ENCODE peak calls at places on chromosomes 7 and 10, in nine cellular contexts. P is OCI-LY7, S is heart right ventricle, Y is keratinocyte, H is neuronal stem cell, A is lower lobe of right lung, F is H7, U is brain microvascular endothelial cell, E is GM23248. W is an unnamed sample. For H3K36me3, the result is how much of the 10 kb centered on the place peaks cover.

GRCh38 chr10:87974130-87974529 is 110.7 kb downstream of the PTEN start:
- DNase-seq in E (no peak), F (no peak), Y (no peak), H (no peak), P (no peak), U (no peak), S (no peak), A (no peak), W (no peak)

GRCh38 chr10:133159950-133160812 is at the start of gene KNDC1:
- DNase-seq in U (no peak), S (no peak), P (no peak), A (peak), F (peak), H (no peak), E (peak), Y (no peak), W (peak)

GRCh38 chr7:66778201-66778600 is 37.7 kb downstream of the RABGEF1 start:
- DNase-seq in F (no peak), A (no peak), Y (no peak), E (peak), S (no peak), P (no peak), H (no peak), U (peak), W (no peak)

GRCh38 chr10:126387931-126388911 is at the start of gene ADAM12:
- DNase-seq in E (peak), Y (no peak), P (no peak), A (no peak), U (peak), H (peak), F (peak), S (peak), W (no peak)

GRCh38 chr7:44561962-44562621 is 11.6 kb downstream of the DDX56 start:
- DNase-seq in A (no peak), F (no peak), Y (no peak), H (no peak), P (no peak), S (no peak), E (peak), U (peak), W (no peak)

GRCh38 chr10:104396581-104396980 is 42.9 kb downstream of the CFAP58 start:
- DNase-seq in S (no peak), U (no peak), Y (no peak), F (no peak), E (no peak), A (no peak), H (no peak), P (no peak), W (no peak)

GRCh38 chr7:115533785-115534184 is 496.8 kb downstream of the TFEC start:
- DNase-seq in F (no peak), A (no peak), E (peak), U (no peak), Y (no peak), S (no peak), H (no peak), P (no peak), W (no peak)

GRCh38 chr7:152462995-152463713 is 27.4 kb upstream of the KMT2C start:
- DNase-seq in A (no peak), Y (no peak), H (peak), P (no peak), U (peak), E (peak), S (peak), F (no peak), W (peak)

GRCh38 chr10:89502556-89502955 is 32.8 kb downstream of the SLC16A12 start:
- DNase-seq in S (no peak), H (no peak), E (peak), P (no peak), Y (no peak), A (no peak), F (no peak), U (peak), W (no peak)

GRCh38 chr10:112991888-112992491 is 41.9 kb downstream of the TCF7L2 start:
- DNase-seq in P (no peak), U (no peak), S (no peak), H (no peak), F (no peak), Y (peak), E (no peak), A (no peak), W (no peak)

GRCh38 chr7:129095258-129095657 is 40.3 kb upstream of the TNPO3 start:
- DNase-seq in H (no peak), Y (no peak), E (no peak), A (no peak), F (no peak), U (no peak), S (no peak), P (peak), W (no peak)

GRCh38 chr7:28055161-28055544 is 125.4 kb downstream of the JAZF1 start:
- DNase-seq in U (no peak), E (peak), S (no peak), H (no peak), A (no peak), P (no peak), F (no peak), Y (no peak), W (no peak)

GRCh38 chr7:151918444-151918843 is 37.8 kb upstream of the GALNTL5 start:
- DNase-seq in F (no peak), E (no peak), A (no peak), U (no peak), H (no peak), S (no peak), P (no peak), Y (no peak), W (no peak)

GRCh38 chr7:82325416-82325815 is 118.2 kb downstream of the CACNA2D1 start:
- DNase-seq in A (no peak), S (no peak), P (no peak), U (no peak), Y (no peak), F (no peak), H (no peak), E (no peak), W (no peak)

GRCh38 chr10:121436630-121437311 is 161.5 kb downstream of the FGFR2 start:
- DNase-seq in F (no peak), S (no peak), E (no peak), H (no peak), U (no peak), Y (no peak), P (no peak), A (no peak), W (peak)

GRCh38 chr10:6234371-6234770 is 31.6 kb downstream of the PFKFB3 start:
- DNase-seq in E (no peak), A (no peak), S (no peak), U (no peak), H (no peak), Y (no peak), P (no peak), F (no peak), W (no peak)

GRCh38 chr7:151311294-151311864 is 30.2 kb upstream of the NUB1 start:
- DNase-seq in Y (no peak), A (no peak), F (peak), U (no peak), P (peak), S (no peak), E (peak), H (no peak), W (peak)

GRCh38 chr10:101670635-101671034 is 24.3 kb downstream of the FBXW4 start:
- DNase-seq in P (no peak), E (no peak), Y (no peak), U (no peak), H (no peak), S (no peak), F (no peak), A (no peak), W (no peak)

GRCh38 chr10:101676573-101676972 is 18.4 kb downstream of the FBXW4 start:
- DNase-seq in A (no peak), U (no peak), Y (no peak), P (no peak), E (no peak), H (no peak), S (no peak), F (no peak), W (no peak)

GRCh38 chr10:101672536-101672935 is 22.4 kb downstream of the FBXW4 start:
- DNase-seq in Y (no peak), E (no peak), P (no peak), U (no peak), H (no peak), A (peak), S (peak), F (no peak), W (no peak)

GRCh38 chr10:101671453-101671852 is 23.5 kb downstream of the FBXW4 start:
- DNase-seq in Y (no peak), H (no peak), U (no peak), P (peak), E (no peak), A (no peak), S (no peak), F (no peak), W (no peak)

DNA sequence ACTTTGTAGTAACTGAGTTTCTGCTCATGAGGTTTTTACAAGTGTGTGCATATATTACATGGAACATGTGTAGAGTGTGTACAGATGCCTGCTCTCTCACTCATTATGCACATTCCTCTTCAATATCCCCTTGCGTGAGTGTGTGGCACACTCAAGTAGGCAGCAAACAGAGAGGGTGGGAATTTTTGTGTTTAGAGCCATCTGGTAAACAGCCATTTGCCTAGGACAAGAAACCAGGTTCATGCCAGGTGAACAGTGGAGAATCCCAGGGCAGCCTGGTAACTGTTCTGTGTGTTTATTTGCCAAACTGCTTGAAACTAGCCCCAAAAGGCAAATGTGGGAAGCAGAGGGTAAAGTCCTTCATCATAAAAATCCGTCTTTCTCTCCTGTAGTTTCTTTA is 19.9 kb downstream of the FBXW4 start:
- DNase-seq in Y (no peak), F (no peak), P (no peak), U (no peak), H (no peak), A (no peak), E (no peak), S (no peak), W (no peak)
- H3K36me3 ChIP-seq in Y (under half), F (under half), P (half or more), U (under half), H (under half), A (half or more), E (under half), S (under half), W (under half)

DNA sequence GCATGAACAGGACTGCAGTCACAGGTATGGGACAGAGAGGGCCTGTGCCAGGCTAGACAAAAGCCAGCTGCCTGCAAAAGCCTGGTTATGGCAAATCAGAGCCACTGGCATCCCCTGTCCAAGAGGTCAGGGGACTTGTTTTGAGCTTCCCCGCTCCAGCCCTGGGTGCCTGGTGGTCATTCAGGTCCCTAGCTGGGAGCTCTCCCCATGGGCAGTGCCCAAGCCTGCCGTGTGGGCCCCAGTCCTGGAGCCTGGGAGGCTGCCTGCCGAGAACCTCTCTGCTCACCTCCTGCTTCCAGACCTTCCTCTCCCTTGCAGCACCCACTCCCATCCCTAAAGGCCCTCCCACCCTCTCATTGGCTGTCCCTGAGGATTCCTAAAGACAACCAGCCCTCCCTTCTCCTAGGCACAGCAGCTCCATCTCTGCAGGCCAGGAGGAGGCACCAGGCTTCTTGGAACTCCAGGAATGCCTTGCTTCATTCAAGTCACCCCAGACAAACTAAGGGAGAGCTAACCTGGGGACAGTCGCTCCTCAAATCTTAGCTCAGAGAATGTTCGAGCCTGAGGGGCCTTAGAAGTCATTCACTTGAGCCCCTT is 150.6 kb downstream of the C10orf105 start:
- DNase-seq in E (no peak), S (no peak), Y (no peak), H (no peak), F (peak), A (no peak), P (no peak), U (no peak), W (no peak)
- H3K36me3 ChIP-seq in E (under half), S (under half), Y (under half), H (under half), F (under half), A (under half), P (under half), U (under half), W (under half)

DNA sequence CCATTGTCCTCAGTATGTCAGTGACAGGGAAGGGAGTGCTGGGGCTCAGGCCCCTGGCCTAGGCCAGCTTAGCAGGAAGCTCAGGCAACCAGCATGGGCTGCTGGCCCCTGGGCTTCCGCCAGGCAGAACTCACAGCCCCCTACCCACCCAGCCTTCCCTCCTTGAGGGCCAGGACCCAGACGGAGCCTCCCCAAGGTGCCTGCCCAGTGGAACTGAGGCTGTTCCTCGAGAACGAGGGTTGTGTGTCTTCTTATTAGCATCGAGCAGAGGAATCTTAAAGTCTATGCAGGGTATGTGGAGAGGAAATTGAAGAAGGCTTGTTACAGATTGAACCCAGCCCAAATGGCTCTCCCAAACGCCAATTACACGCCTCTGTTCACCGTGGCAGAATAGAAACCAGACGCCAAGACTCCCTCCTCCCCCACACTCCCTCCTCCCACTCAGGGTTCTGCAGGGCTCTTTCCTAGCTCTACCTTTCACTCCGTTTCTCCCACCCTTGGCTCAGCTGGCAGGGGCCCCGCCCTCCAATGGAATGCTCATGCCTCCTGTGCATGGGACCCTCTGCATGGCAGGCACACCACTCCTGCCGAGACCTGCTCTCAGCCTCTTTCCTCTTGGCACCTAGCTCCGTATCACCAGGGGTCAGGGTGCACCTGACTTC is 134.4 kb downstream of the ZMIZ1 start:
- DNase-seq in A (no peak), P (no peak), U (no peak), H (no peak), E (no peak), F (no peak), Y (no peak), S (no peak), W (no peak)
- H3K36me3 ChIP-seq in A (half or more), P (under half), U (under half), H (under half), E (under half), F (under half), Y (under half), S (under half), W (under half)

GRCh38 chr10:21514101-21514807 is 11.2 kb downstream of the SKIDA1 start:
- DNase-seq in F (no peak), Y (no peak), A (no peak), P (no peak), U (no peak), E (no peak), H (no peak), S (no peak), W (no peak)
- H3K36me3 ChIP-seq in F (under half), Y (under half), A (under half), P (under half), U (under half), E (under half), H (under half), S (under half), W (under half)

DNA sequence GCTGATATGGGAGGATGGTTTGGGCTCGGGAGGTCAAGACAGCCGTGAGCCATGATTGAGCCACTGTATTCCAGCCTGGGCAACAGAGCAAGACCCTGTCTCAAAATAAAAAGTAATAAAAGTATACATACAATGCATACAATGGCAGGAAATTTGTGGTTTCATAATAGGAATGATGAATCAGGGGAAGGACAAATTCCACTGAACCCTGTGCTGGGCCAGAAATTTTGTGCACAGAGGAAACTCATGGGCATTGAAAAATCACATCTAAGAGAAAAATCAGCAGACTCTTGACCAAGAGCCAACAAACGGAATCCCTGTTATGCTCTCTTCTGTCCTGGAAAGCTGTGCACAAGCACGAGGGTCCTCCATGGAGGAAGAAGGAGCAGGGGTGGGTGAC is 35.1 kb downstream of the SEM1 start:
- DNase-seq in P (no peak), S (no peak), E (no peak), U (no peak), Y (no peak), A (no peak), F (no peak), H (no peak), W (no peak)
- H3K36me3 ChIP-seq in P (under half), S (under half), E (under half), U (under half), Y (under half), A (under half), F (under half), H (under half), W (under half)

GRCh38 chr10:30705625-30706149 is 76.1 kb upstream of the LYZL2 start:
- DNase-seq in A (no peak), P (peak), E (no peak), S (no peak), U (no peak), Y (no peak), H (no peak), F (peak), W (no peak)

GRCh38 chr10:30705086-30705624 is 75.6 kb upstream of the LYZL2 start:
- DNase-seq in S (no peak), Y (no peak), H (no peak), U (no peak), A (no peak), E (no peak), F (no peak), P (peak), W (no peak)

GRCh38 chr10:30709700-30710358 is 80.3 kb upstream of the LYZL2 start:
- DNase-seq in E (no peak), P (no peak), F (no peak), U (no peak), H (no peak), Y (no peak), A (no peak), S (no peak), W (no peak)

GRCh38 chr10:30708234-30708633 is 78.7 kb upstream of the LYZL2 start:
- DNase-seq in Y (no peak), E (no peak), F (no peak), S (no peak), A (no peak), H (no peak), P (no peak), U (no peak), W (no peak)

GRCh38 chr10:30709229-30709628 is 79.7 kb upstream of the LYZL2 start:
- DNase-seq in A (no peak), S (no peak), U (no peak), H (no peak), F (peak), P (peak), Y (no peak), E (no peak), W (no peak)
- H3K36me3 ChIP-seq in A (under half), S (under half), U (under half), H (under half), F (under half), P (under half), Y (under half), E (under half), W (under half)

GRCh38 chr7:107995184-107996071 is 7.5 kb downstream of the LAMB1 start:
- DNase-seq in A (no peak), H (peak), F (peak), U (peak), P (no peak), S (peak), E (peak), Y (no peak), W (peak)
- H3K36me3 ChIP-seq in A (under half), H (under half), F (under half), U (half or more), P (under half), S (under half), E (under half), Y (under half), W (under half)

GRCh38 chr7:33819658-33820057 is 85.7 kb upstream of the BMPER start:
- DNase-seq in U (no peak), A (no peak), Y (no peak), F (no peak), S (no peak), E (no peak), P (no peak), H (no peak), W (no peak)
- H3K36me3 ChIP-seq in U (under half), A (under half), Y (under half), F (under half), S (under half), E (under half), P (under half), H (under half), W (under half)